ENCODE peak calls at places on chromosome 17, in four cellular contexts. R is heart left ventricle, H is uterus, I is fibroblast of lung. D is an unnamed sample. For H3K27me3 and H3K4me1, the result is how much of the 10 kb centered on the place peaks cover.

GRCh38 chr17:57584050-57584551 is 161.0 kb downstream of the CCDC182 start:
- DNase-seq in R (no peak), H (no peak), I (no peak), D (no peak)

GRCh38 chr17:57305918-57306317 is 49.6 kb downstream of the MSI2 start:
- DNase-seq in R (no peak), H (no peak), I (no peak), D (no peak)

GRCh38 chr17:59845595-59846390 is 47.0 kb downstream of the TUBD1 start:
- DNase-seq in R (no peak), H (no peak), I (peak), D (peak)

GRCh38 chr17:33039874-33040273 is 48.2 kb downstream of the SPACA3 start:
- DNase-seq in R (no peak), H (no peak), I (peak), D (no peak)

GRCh38 chr17:66331038-66331816 is 28.8 kb downstream of the PRKCA start:
- DNase-seq in R (no peak), H (no peak), I (no peak), D (no peak)

GRCh38 chr17:78828470-78829185 is 12.0 kb downstream of the USP36 start:
- DNase-seq in R (no peak), H (no peak), I (peak), D (no peak)

GRCh38 chr17:17859909-17860760 is 23.3 kb upstream of the SREBF1 start:
- DNase-seq in R (peak), H (peak), I (peak), D (peak)

GRCh38 chr17:43669971-43670644 is 8.4 kb upstream of the MEOX1 start:
- DNase-seq in R (no peak), H (no peak), I (peak), D (no peak)

GRCh38 chr17:2952174-2952845 is 111.1 kb downstream of the OR1D5 start:
- DNase-seq in R (no peak), H (no peak), I (no peak), D (no peak)

GRCh38 chr17:79029327-79030009 is 5.5 kb downstream of the C1QTNF1 start:
- DNase-seq in R (no peak), H (no peak), I (no peak), D (peak)

GRCh38 chr17:28333083-28333746 is 2.1 kb downstream of the IFT20 start:
- DNase-seq in R (no peak), H (no peak), I (no peak), D (no peak)

GRCh38 chr17:74403512-74404137 is 28.3 kb upstream of the GPRC5C start:
- DNase-seq in R (no peak), H (no peak), I (no peak), D (no peak)

GRCh38 chr17:29625037-29625750 is 2.5 kb upstream of the CORO6 start:
- DNase-seq in R (no peak), H (no peak), I (peak), D (no peak)

GRCh38 chr17:45977976-45978626 is 20.9 kb upstream of the STH start:
- DNase-seq in R (no peak), H (no peak), I (no peak), D (no peak)

GRCh38 chr17:343211-343610 is 9.4 kb downstream of the RPH3AL start:
- DNase-seq in R (no peak), H (no peak), I (no peak), D (no peak)

GRCh38 chr17:7431231-7431630 is 2.6 kb downstream of the SPEM3 start:
- DNase-seq in R (no peak), H (no peak), I (no peak), D (no peak)

GRCh38 chr17:44900894-44901293 is 1.6 kb upstream of the EFTUD2 start:
- DNase-seq in R (no peak), H (peak), I (peak), D (peak)

GRCh38 chr17:43832976-43833829 is at the start of gene MPP3:
- DNase-seq in R (peak), H (peak), I (peak), D (peak)

GRCh38 chr17:39156491-39156890 is 5.1 kb upstream of the PLXDC1 start:
- DNase-seq in R (no peak), H (no peak), I (no peak), D (no peak)

GRCh38 chr17:79424471-79425185 is 186.2 kb downstream of the RBFOX3 start:
- DNase-seq in R (no peak), H (no peak), I (no peak), D (no peak)

GRCh38 chr17:33689725-33690124 is 396.6 kb upstream of the ASIC2 start:
- DNase-seq in R (no peak), H (no peak), I (no peak), D (no peak)

GRCh38 chr17:9470171-9470570 is 105.4 kb downstream of the STX8 start:
- DNase-seq in R (no peak), H (no peak), I (peak), D (no peak)

GRCh38 chr17:81040791-81041337 is 5.9 kb downstream of the BAIAP2 start:
- DNase-seq in R (no peak), H (no peak), I (peak), D (no peak)

GRCh38 chr17:81039854-81040758 is 5.2 kb downstream of the BAIAP2 start:
- DNase-seq in R (no peak), H (peak), I (peak), D (no peak)

GRCh38 chr17:81037026-81037782 is 2.3 kb downstream of the BAIAP2 start:
- DNase-seq in R (peak), H (no peak), I (no peak), D (peak)

GRCh38 chr17:81037783-81038733 is 3.1 kb downstream of the BAIAP2 start:
- DNase-seq in R (no peak), H (no peak), I (no peak), D (peak)

DNA sequence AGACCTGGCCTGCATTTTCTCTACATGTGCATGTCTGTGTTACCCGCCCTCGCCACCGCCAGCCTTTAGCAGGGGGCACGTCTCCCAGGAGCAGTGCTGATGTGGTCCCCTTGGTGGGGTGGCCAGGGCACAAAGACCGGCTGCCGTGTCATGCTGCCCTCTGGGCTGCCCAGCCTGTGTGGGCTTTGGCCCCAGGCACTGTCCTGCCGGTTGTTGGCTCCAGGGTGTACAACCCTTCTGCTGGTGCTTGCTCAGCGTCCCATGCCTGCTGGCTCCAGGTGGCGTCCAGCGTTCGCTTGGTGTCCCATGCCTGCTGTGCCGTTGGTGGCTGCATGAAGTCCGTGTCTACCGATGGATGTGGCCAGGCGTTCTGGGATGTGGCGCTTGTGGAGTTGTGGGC is 4.1 kb downstream of the BAIAP2 start:
- DNase-seq in R (no peak), H (no peak), I (no peak), D (no peak)
- H3K27ac ChIP-seq in R (no peak), H (no peak), I (no peak), D (no peak)

DNA sequence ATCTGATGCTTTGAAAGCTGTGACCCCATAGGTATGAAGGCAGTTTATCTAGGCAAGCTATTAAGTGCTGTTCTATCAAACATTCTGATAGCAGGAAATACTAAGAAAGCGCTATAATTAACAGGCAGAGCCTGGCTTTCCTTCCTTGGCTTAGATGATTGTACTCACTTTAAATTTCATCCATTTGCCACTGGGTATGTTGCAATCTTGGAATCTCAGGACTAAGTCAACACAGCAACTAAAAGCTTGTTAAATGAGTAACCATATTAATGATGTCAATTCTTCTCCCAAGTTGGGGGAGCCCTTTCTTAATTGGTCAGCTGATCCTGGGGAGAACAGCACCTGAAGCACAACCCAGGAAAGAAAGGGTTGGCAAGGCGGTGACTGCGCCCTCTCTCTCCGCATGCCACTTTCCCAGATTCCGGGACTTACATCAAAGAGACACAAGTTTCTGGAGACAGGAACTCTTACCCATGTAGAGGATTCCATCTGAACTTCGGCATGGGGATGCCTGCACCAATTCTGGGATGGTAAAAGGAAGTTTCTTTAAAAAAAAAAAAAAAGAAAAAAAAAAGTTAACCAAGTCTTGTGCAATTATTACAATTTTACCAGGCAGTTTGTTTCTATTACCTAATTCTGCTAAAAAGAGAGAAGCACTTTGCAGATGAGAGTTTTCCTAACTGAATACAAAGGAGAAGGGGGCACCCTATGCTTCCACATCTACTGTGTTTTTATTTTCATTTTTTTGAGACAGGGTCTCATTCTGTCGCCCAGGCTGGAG is 54.5 kb upstream of the ICAM2 start:
- DNase-seq in R (no peak), H (no peak), I (peak), D (no peak)
- H3K27me3 ChIP-seq in R (under half), H (under half), I (under half), D (under half)

GRCh38 chr17:73304971-73305786 is 6.6 kb downstream of the CDC42EP4 start:
- DNase-seq in R (peak), H (peak), I (peak), D (peak)
- H3K4me1 ChIP-seq in R (half or more), H (under half), I (under half), D (under half)

DNA sequence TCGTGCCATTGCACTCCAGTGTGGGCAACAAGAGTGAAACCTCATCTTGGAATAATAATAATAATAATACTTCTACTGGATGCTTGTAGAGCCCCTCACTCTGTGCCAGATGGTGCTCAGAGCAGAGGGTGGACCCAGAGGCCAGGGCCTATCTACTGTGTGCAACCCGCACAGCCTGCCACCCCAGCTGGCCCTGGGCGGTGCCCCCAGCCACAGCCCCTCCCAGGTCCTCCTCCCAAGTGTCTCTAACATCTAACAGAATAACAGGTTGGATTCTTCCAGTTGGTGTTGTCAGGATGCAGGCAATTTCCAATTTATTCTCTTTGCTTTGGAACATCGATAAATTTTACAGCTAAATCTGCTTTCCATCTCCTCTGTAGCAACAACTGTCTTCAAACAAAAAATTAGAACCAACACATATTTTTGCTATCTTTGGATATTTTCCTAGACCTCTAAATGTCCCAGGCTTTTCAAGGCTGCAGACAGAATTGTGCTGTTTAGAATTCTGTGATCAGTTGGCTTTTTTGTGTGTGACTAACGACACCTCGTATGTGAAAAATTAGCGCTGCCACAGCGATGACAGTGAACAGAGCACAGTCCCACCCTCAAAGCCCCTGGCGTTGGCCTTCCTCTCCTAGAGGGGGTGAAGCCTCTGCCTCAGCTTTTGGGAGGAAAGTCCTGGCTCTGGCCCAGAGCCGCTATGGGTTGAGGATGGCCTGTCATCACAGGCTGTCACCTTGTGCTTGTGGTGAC is 7.5 kb upstream of the EVPL start:
- DNase-seq in R (no peak), H (no peak), I (no peak), D (no peak)
- H3K27ac ChIP-seq in R (no peak), H (no peak), I (no peak), D (no peak)

D was measured in tibial artery.